ENCODE peak calls at places on chromosome 4, in eight cellular contexts. H is neuronal stem cell; M is kidney; T is CD8-positive, alpha-beta memory T cell; R is gastrocnemius medialis; K is Karpas-422; Q is lung; E is CD8-positive, alpha-beta T cell. I is an unnamed sample.
A peak's percentile ranks its signal among the peaks of the same experiment; 100 is the strongest.

GRCh38 chr4:167883271-167883670 is 209.1 kb upstream of the ANXA10 start:
- DNase-seq in H (no peak), M (no peak), T (no peak), R (no peak), K (no peak), Q (no peak), E (no peak), I (no peak)

GRCh38 chr4:26058537-26058936 is 144.5 kb downstream of the SMIM20 start:
- DNase-seq in H (no peak), M (no peak), T (no peak), R (no peak), K (no peak), Q (no peak), E (no peak), I (no peak)

GRCh38 chr4:156109943-156110925 is 156.6 kb upstream of the CTSO start:
- DNase-seq in H (no peak), M (no peak), T (no peak), R (no peak), K (peak; percentile 69), Q (no peak), E (no peak), I (no peak)

GRCh38 chr4:78938868-78939666 is at the start of gene PAQR3:
- DNase-seq in H (peak; percentile 82), M (peak; percentile 95), T (peak; percentile 88), R (peak; percentile 60), K (peak; percentile 87), Q (peak; percentile 87), E (peak; percentile 81), I (peak; percentile 73)

GRCh38 chr4:176879370-176880116 is 86.8 kb upstream of the VEGFC start:
- DNase-seq in H (no peak), M (no peak), T (no peak), R (no peak), K (no peak), Q (no peak), E (no peak), I (no peak)

GRCh38 chr4:71607780-71608673 is 175.9 kb downstream of the GC start:
- DNase-seq in H (no peak), M (no peak), T (no peak), R (no peak), K (no peak), Q (no peak), E (no peak), I (no peak)

GRCh38 chr4:121155893-121156292 is 8.2 kb downstream of the TNIP3 start:
- DNase-seq in H (no peak), M (no peak), T (no peak), R (no peak), K (no peak), Q (no peak), E (no peak), I (no peak)

GRCh38 chr4:122898370-122899150 is 23.8 kb downstream of the NUDT6 start:
- DNase-seq in H (no peak), M (no peak), T (no peak), R (no peak), K (no peak), Q (no peak), E (no peak), I (no peak)

GRCh38 chr4:183140911-183141320 is 41.9 kb downstream of the WWC2 start:
- DNase-seq in H (no peak), M (no peak), T (no peak), R (no peak), K (no peak), Q (no peak), E (no peak), I (no peak)

GRCh38 chr4:5511791-5512190 is 196.6 kb downstream of the EVC2 start:
- DNase-seq in H (no peak), M (no peak), T (no peak), R (no peak), K (no peak), Q (no peak), E (no peak), I (no peak)

GRCh38 chr4:75752637-75753036 is 28.3 kb downstream of the USO1 start:
- DNase-seq in H (no peak), M (no peak), T (no peak), R (no peak), K (no peak), Q (no peak), E (no peak), I (no peak)

GRCh38 chr4:20020049-20020448 is 231.7 kb upstream of the SLIT2 start:
- DNase-seq in H (no peak), M (no peak), T (no peak), R (no peak), K (no peak), Q (no peak), E (no peak), I (no peak)

GRCh38 chr4:20019310-20020015 is 232.2 kb upstream of the SLIT2 start:
- DNase-seq in H (no peak), M (no peak), T (no peak), R (no peak), K (no peak), Q (no peak), E (no peak), I (no peak)

GRCh38 chr4:20015825-20016224 is 235.9 kb upstream of the SLIT2 start:
- DNase-seq in H (no peak), M (no peak), T (no peak), R (no peak), K (no peak), Q (no peak), E (no peak), I (no peak)

GRCh38 chr4:20017035-20017434 is 234.7 kb upstream of the SLIT2 start:
- DNase-seq in H (no peak), M (no peak), T (no peak), R (no peak), K (no peak), Q (no peak), E (no peak), I (no peak)

GRCh38 chr4:20017439-20017838 is 234.3 kb upstream of the SLIT2 start:
- DNase-seq in H (no peak), M (no peak), T (no peak), R (no peak), K (no peak), Q (no peak), E (no peak), I (no peak)
- H3K9me3 ChIP-seq in H (no peaks in the 10 kb centered on the region), M (no peaks in the 10 kb centered on the region), T (no peaks in the 10 kb centered on the region), R (no peaks in the 10 kb centered on the region), K (no peaks in the 10 kb centered on the region), Q (no peaks in the 10 kb centered on the region), E (no peaks in the 10 kb centered on the region), I (no peaks in the 10 kb centered on the region)

GRCh38 chr4:2839060-2839459 is 4.6 kb upstream of the ADD1 start:
- DNase-seq in H (no peak), M (no peak), T (no peak), R (no peak), K (no peak), Q (no peak), E (no peak), I (no peak)
- H3K27ac ChIP-seq in H (no peak overlapping the region), M (no peak overlapping the region), T (no peak overlapping the region), R (no peak overlapping the region), K (no peak overlapping the region), Q (no peak overlapping the region), E (peak overlapping the region; percentile 40), I (no peak overlapping the region)

DNA sequence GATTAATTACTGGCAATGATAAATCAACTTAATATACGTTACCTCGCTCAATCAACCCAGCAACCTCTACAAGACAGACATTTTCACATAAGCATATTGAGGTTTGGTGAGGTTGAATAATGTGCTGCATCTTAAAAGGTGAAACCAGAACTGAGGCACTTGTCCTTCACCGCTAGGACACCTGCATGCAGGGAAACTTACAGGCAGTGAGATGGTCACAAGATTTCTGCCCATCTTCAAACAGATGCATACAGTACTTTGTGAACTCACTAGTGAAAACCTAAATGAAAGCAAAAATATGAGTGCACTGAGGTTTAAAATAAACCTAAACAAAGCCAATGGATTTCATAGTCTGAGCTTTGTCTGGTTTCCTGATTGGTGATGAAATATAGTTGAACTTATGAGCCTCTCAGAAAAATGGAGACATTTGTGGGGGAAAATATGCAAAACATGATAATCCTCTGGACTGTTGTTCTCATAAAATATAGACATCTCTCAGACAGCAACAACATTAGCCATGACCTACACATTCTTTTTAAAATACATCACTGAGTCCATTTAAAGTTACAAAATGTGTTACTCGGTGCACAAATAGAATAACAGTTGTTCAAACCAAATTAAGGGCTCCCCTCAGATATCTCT is 20.9 kb upstream of the PRSS12 start:
- DNase-seq in H (no peak), M (no peak), T (no peak), R (no peak), K (no peak), Q (no peak), E (no peak), I (no peak)
- H3K9me3 ChIP-seq in H (no peaks in the 10 kb centered on the region), M (no peaks in the 10 kb centered on the region), T (no peaks in the 10 kb centered on the region), R (no peaks in the 10 kb centered on the region), K (no peaks in the 10 kb centered on the region), Q (no peaks in the 10 kb centered on the region), E (no peaks in the 10 kb centered on the region), I (no peaks in the 10 kb centered on the region)

GRCh38 chr4:43457866-43458265 is 565.4 kb downstream of the GRXCR1 start:
- DNase-seq in H (no peak), M (no peak), T (no peak), R (no peak), K (no peak), Q (no peak), E (no peak), I (no peak)

GRCh38 chr4:43456383-43456782 is 563.9 kb downstream of the GRXCR1 start:
- DNase-seq in H (no peak), M (no peak), T (no peak), R (no peak), K (no peak), Q (no peak), E (no peak), I (no peak)

GRCh38 chr4:43453058-43453457 is 560.5 kb downstream of the GRXCR1 start:
- DNase-seq in H (no peak), M (no peak), T (no peak), R (no peak), K (no peak), Q (no peak), E (no peak), I (no peak)

DNA sequence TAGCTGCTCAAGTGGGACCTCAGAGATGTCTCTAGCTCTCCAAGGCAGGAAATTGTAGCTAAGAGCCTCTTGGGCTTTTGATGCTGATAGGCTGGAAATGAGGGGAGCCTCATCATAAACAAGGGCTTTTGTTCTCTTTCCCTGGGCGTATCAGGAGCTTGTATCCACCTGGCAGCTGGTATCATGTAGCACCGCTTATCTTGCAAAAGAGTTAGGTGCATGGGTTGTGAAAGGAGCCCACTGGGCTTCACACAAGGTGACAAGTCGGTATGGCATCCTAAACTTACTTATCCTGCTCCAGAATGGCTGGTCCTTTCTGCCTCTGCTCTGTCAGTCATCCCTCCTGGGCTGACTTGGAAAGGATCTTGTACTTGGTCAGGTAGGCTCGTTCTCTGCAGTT is 565.8 kb downstream of the GRXCR1 start:
- DNase-seq in H (no peak), M (no peak), T (no peak), R (no peak), K (no peak), Q (no peak), E (no peak), I (no peak)
- H3K27ac ChIP-seq in H (no peak overlapping the region), M (no peak overlapping the region), T (no peak overlapping the region), R (no peak overlapping the region), K (no peak overlapping the region), Q (no peak overlapping the region), E (no peak overlapping the region), I (no peak overlapping the region)

I was measured in right atrium auricular region.